ENCODE peak calls at places on chromosomes 3 and 15, in ten cellular contexts. F is type B pancreatic cell, H is lower leg skin, J is choroid plexus epithelial cell, L is astrocyte, M is A549, W is BJ, D is mammary epithelial cell, B is kidney, G is kidney epithelial cell. R is an unnamed sample.

GRCh38 chr3:126850370-126851085 is 132.4 kb upstream of the PLXNA1 start:
- DNase-seq in M (peak; percentile 41), J (peak; percentile 75), F (peak; percentile 54), B (no peak), D (no peak), L (peak; percentile 74), G (peak; percentile 54), H (peak; percentile 48), W (peak; percentile 25), R (no peak)

GRCh38 chr15:44537728-44538240 is 837 bp downstream of the EIF3J start:
- DNase-seq in W (no peak), F (no peak), M (peak; percentile 48), G (no peak), D (no peak), L (peak; percentile 43), H (no peak), J (peak; percentile 47), B (no peak), R (no peak)

GRCh38 chr15:81235781-81236507 is 39.3 kb downstream of the IL16 start:
- DNase-seq in H (no peak), L (peak; percentile 100), D (peak; percentile 83), B (no peak), M (peak; percentile 11), F (no peak), J (peak; percentile 96), W (peak; percentile 84), G (peak; percentile 70), R (no peak)

GRCh38 chr15:25372298-25372697 is 66.5 kb downstream of the UBE3A start:
- DNase-seq in F (no peak), B (no peak), D (no peak), M (no peak), W (no peak), G (no peak), L (peak; percentile 59), J (peak; percentile 66), H (no peak), R (no peak)

GRCh38 chr3:93861021-93861420 is 112.7 kb downstream of the PROS1 start:
- DNase-seq in M (no peak), H (no peak), G (no peak), L (no peak), F (no peak), D (no peak), W (no peak), B (no peak), J (no peak), R (no peak)

GRCh38 chr3:125967156-125967555 is 1.8 kb upstream of the ROPN1B start:
- DNase-seq in G (no peak), H (no peak), D (no peak), F (no peak), J (no peak), M (no peak), L (no peak), W (no peak), B (no peak), R (no peak)

GRCh38 chr3:131630117-131630516 is 127.3 kb upstream of the MRPL3 start:
- DNase-seq in B (no peak), H (no peak), D (peak; percentile 57), M (no peak), L (no peak), G (no peak), J (no peak), F (no peak), W (no peak), R (no peak)

GRCh38 chr3:186108106-186108940 is 566 bp downstream of the ETV5 start:
- DNase-seq in L (peak; percentile 45), D (peak; percentile 56), G (no peak), B (peak; percentile 78), F (peak; percentile 78), W (no peak), J (peak; percentile 73), H (peak; percentile 88), M (peak; percentile 70), R (no peak)

GRCh38 chr3:134364061-134364935 is 9.9 kb downstream of the AMOTL2 start:
- DNase-seq in H (peak; percentile 98), J (peak; percentile 98), F (peak; percentile 90), W (peak; percentile 89), G (peak; percentile 82), B (peak; percentile 99), D (peak; percentile 93), M (peak; percentile 93), L (peak; percentile 93), R (peak; percentile 53)

GRCh38 chr15:69513450-69513849 is 60.8 kb downstream of the RPLP1 start:
- DNase-seq in B (no peak), D (no peak), W (no peak), G (no peak), F (no peak), H (peak; percentile 48), J (no peak), L (no peak), M (no peak), R (no peak)

GRCh38 chr3:87173776-87174175 is 53.3 kb upstream of the CHMP2B start:
- DNase-seq in F (no peak), D (no peak), J (no peak), L (no peak), H (no peak), M (no peak), G (no peak), W (no peak), B (no peak), R (no peak)

GRCh38 chr3:87164245-87164644 is 62.9 kb upstream of the CHMP2B start:
- DNase-seq in L (no peak), M (no peak), B (no peak), G (no peak), J (no peak), H (no peak), D (no peak), F (no peak), W (no peak), R (no peak)

GRCh38 chr3:87173071-87173470 is 54.0 kb upstream of the CHMP2B start:
- DNase-seq in B (no peak), M (no peak), D (no peak), W (no peak), L (peak; percentile 27), F (no peak), H (no peak), G (no peak), J (peak; percentile 20), R (no peak)

DNA sequence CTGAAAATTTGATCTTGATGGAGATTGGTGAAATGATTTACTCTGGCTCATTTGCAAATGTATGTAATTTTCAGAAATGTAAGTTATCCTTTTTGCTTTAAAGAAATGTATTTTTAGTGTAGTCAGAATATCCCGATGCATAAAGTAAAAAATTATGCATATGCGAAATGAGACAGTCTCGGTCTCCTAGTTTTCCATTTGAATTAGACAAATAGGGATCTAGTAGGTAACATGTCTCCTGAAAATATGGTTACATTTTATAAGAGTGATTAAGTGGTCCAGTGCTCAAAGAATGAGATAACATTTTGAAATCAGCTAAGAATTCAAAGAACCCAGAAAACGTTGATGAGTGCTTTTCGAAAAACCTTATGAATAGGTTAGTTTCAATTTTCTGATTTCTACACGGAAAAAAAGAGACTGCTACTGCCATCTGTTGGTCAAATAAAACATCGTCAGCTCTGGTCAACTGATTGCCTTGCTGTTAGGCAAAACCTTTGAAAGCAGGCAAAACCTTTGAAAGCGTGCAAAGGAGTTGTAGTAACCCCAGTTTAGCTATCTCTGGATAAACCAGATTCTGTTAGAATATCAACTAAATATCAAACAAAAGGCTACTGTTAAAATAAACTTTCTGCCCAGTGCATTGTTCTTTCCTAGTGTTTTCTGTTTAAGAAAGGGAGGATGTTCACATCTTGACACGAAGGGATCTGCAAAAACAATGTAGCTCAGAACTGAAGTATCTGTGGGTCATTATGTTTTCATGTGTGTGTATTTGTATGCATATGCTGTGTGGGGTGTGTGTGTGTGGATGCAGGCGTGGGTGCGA is 59.3 kb upstream of the CHMP2B start:
- DNase-seq in H (no peak), M (peak; percentile 65), W (peak; percentile 15), G (peak; percentile 10), L (peak; percentile 16), D (peak; percentile 39), F (no peak), J (peak; percentile 80), B (no peak), R (no peak)
- TF ChIP-seq CTCF in H (no peak), M (peak; percentile 78), W (peak; percentile 59), G (peak; percentile 67), L (peak; percentile 87), D (peak; percentile 71), F (peak; percentile 81), J (peak; percentile 76), B (peak; percentile 53), R (no peak)

GRCh38 chr3:119681279-119681678 is 4.1 kb upstream of the COX17 start:
- DNase-seq in G (no peak), L (peak; percentile 33), B (no peak), D (peak; percentile 28), H (no peak), J (peak; percentile 73), F (no peak), M (peak; percentile 44), W (no peak), R (no peak)
- TF ChIP-seq CTCF in G (peak; percentile 53), L (peak; percentile 61), B (peak; percentile 50), D (peak; percentile 47), H (no peak), J (peak; percentile 49), F (peak; percentile 65), M (peak; percentile 70), W (peak; percentile 55), R (no peak)

DNA sequence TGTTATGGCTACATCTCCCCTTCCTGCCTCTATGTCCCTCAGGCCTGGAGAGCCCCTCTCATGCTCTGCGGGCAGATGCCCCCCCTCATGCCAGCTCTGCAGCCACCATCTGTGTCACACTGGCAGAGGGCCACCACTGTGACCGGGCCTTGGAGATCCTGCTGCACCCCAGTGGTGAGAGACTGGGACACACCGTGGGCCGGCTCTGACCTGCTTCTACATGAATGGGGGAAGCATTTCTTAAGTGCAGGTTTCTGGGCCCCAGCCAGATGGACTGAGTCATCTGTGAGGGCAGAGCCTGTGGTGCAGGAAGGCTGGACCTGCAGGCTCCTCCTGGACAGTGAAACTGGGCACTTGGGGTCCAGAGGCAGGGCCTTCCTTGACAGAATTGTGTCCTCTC is 4.8 kb downstream of the VWA5B2 start:
- DNase-seq in H (no peak), B (peak; percentile 95), G (peak; percentile 79), J (peak; percentile 90), L (peak; percentile 70), D (peak; percentile 89), F (no peak), W (peak; percentile 25), M (peak; percentile 67), R (peak; percentile 42)
- TF ChIP-seq CTCF in H (no peak), B (no peak), G (peak; percentile 21), J (peak; percentile 36), L (no peak), D (no peak), F (no peak), W (peak; percentile 27), M (no peak), R (no peak)

DNA sequence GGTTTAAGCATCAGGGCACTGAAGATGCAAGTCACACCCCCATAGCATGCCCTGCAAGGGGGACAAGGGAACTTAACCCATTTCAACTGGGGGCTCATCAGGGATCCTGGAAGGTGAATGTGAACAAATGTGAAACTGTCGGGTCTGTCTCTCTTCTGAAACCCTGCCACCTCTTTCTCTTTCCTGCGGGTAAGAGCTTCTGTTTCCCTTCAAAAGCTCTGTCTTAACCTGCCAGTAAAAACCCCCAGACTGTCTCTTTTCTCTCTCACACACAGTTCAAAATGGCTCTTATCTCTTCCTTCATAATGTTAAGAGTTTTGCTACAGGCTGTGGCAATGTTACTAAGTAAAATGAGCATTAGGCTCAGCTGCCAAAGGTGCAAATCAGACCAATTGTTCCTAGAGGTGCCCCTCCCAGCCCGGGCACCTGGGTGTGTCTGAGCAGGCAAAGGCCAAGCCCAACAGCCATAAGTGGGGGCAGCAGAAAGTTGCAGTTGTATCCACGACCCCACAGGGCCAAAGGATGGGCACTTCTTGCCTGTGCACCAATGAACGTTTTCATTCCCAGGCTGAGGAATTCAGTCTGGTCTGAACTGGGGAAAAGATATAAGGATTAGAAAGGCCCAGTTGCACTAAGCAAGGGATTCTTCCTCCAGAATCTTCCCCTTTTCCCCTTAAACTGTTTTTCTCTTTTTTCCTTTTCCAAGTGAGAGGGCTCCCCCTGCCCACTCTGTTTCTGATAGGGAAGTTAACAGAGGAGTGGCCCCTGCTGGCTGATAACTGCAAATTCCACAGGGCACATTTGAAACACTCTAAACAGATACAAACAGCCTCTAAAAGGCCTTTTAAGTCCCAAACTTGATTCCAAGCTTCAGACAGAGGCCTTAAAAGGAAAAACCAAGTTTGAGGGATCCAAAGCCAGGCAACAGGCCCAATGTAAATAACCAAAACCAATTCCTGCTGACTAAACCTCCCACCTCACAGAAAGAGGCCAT is 113.8 kb upstream of the EPHA6 start:
- DNase-seq in F (no peak), B (no peak), D (no peak), W (no peak), H (no peak), G (no peak), M (peak; percentile 1), L (no peak), J (no peak), R (no peak)
- TF ChIP-seq CTCF in F (peak; percentile 63), B (no peak), D (no peak), W (no peak), H (no peak), G (no peak), M (no peak), L (no peak), J (no peak), R (no peak)